ENCODE peak calls at places on chromosomes 2 and 18, in eight cellular contexts. One of them, this sample, is unnamed.

GRCh38 chr18:76518073-76518472 is 23.0 kb upstream of the ZNF516 start:
- DNase-seq in HepG2: no peak
- DNase-seq in endothelial cell: no peak
- DNase-seq in osteocyte: no peak
- DNase-seq in upper lobe of right lung: no peak
- DNase-seq in testis: no peak
- DNase-seq in neural progenitor cell: peak
- DNase-seq in foreskin fibroblast: no peak
- DNase-seq in this sample: no peak

GRCh38 chr18:54883816-54884604 is 55.7 kb downstream of the RAB27B start:
- DNase-seq in HepG2: no peak
- DNase-seq in endothelial cell: no peak
- DNase-seq in osteocyte: no peak
- DNase-seq in upper lobe of right lung: no peak
- DNase-seq in testis: no peak
- DNase-seq in neural progenitor cell: no peak
- DNase-seq in foreskin fibroblast: peak
- DNase-seq in this sample: no peak

GRCh38 chr18:13809521-13810252 is 14.3 kb upstream of the MC5R start:
- DNase-seq in HepG2: no peak
- DNase-seq in endothelial cell: no peak
- DNase-seq in osteocyte: peak
- DNase-seq in upper lobe of right lung: no peak
- DNase-seq in testis: no peak
- DNase-seq in neural progenitor cell: no peak
- DNase-seq in foreskin fibroblast: no peak
- DNase-seq in this sample: no peak

GRCh38 chr18:23106575-23106974 is 28.7 kb upstream of the CABLES1 start:
- DNase-seq in HepG2: peak
- DNase-seq in endothelial cell: no peak
- DNase-seq in osteocyte: peak
- DNase-seq in upper lobe of right lung: no peak
- DNase-seq in testis: no peak
- DNase-seq in neural progenitor cell: no peak
- DNase-seq in foreskin fibroblast: peak
- DNase-seq in this sample: no peak

GRCh38 chr2:217964255-217964654 is 38.5 kb downstream of the TNS1 start:
- DNase-seq in HepG2: no peak
- DNase-seq in endothelial cell: no peak
- DNase-seq in osteocyte: no peak
- DNase-seq in upper lobe of right lung: peak
- DNase-seq in testis: no peak
- DNase-seq in neural progenitor cell: no peak
- DNase-seq in foreskin fibroblast: no peak
- DNase-seq in this sample: no peak

GRCh38 chr2:17543131-17543660 is 2.7 kb downstream of the VSNL1 start:
- DNase-seq in HepG2: no peak
- DNase-seq in endothelial cell: no peak
- DNase-seq in osteocyte: no peak
- DNase-seq in upper lobe of right lung: no peak
- DNase-seq in testis: no peak
- DNase-seq in neural progenitor cell: peak
- DNase-seq in foreskin fibroblast: no peak
- DNase-seq in this sample: no peak

GRCh38 chr2:150639383-150639782 is 151.9 kb upstream of the RND3 start:
- DNase-seq in HepG2: no peak
- DNase-seq in endothelial cell: no peak
- DNase-seq in osteocyte: no peak
- DNase-seq in upper lobe of right lung: no peak
- DNase-seq in testis: no peak
- DNase-seq in neural progenitor cell: no peak
- DNase-seq in foreskin fibroblast: no peak
- DNase-seq in this sample: no peak

GRCh38 chr2:207253946-207254345 is 88.2 kb upstream of the KLF7 start:
- DNase-seq in HepG2: no peak
- DNase-seq in endothelial cell: no peak
- DNase-seq in osteocyte: no peak
- DNase-seq in upper lobe of right lung: no peak
- DNase-seq in testis: no peak
- DNase-seq in neural progenitor cell: no peak
- DNase-seq in foreskin fibroblast: peak
- DNase-seq in this sample: no peak

GRCh38 chr2:11073251-11073650 is 82.0 kb upstream of the SLC66A3 start:
- DNase-seq in HepG2: peak
- DNase-seq in endothelial cell: peak
- DNase-seq in osteocyte: peak
- DNase-seq in upper lobe of right lung: peak
- DNase-seq in testis: peak
- DNase-seq in neural progenitor cell: peak
- DNase-seq in foreskin fibroblast: peak
- DNase-seq in this sample: no peak

GRCh38 chr2:64401501-64401880 is 52.5 kb upstream of the LGALSL start:
- DNase-seq in HepG2: no peak
- DNase-seq in endothelial cell: no peak
- DNase-seq in osteocyte: peak
- DNase-seq in upper lobe of right lung: no peak
- DNase-seq in testis: no peak
- DNase-seq in neural progenitor cell: no peak
- DNase-seq in foreskin fibroblast: no peak
- DNase-seq in this sample: no peak

GRCh38 chr2:64404002-64404731 is 49.8 kb upstream of the LGALSL start:
- DNase-seq in HepG2: peak
- DNase-seq in endothelial cell: peak
- DNase-seq in osteocyte: peak
- DNase-seq in upper lobe of right lung: peak
- DNase-seq in testis: peak
- DNase-seq in neural progenitor cell: peak
- DNase-seq in foreskin fibroblast: peak
- DNase-seq in this sample: peak

GRCh38 chr2:64404743-64405142 is 49.2 kb upstream of the LGALSL start:
- DNase-seq in HepG2: peak
- DNase-seq in endothelial cell: peak
- DNase-seq in osteocyte: peak
- DNase-seq in upper lobe of right lung: peak
- DNase-seq in testis: peak
- DNase-seq in neural progenitor cell: peak
- DNase-seq in foreskin fibroblast: peak
- DNase-seq in this sample: peak

GRCh38 chr2:64403426-64403825 is 50.5 kb upstream of the LGALSL start:
- DNase-seq in HepG2: no peak
- DNase-seq in endothelial cell: peak
- DNase-seq in osteocyte: peak
- DNase-seq in upper lobe of right lung: no peak
- DNase-seq in testis: no peak
- DNase-seq in neural progenitor cell: no peak
- DNase-seq in foreskin fibroblast: no peak
- DNase-seq in this sample: no peak

GRCh38 chr2:64402876-64403275 is 51.1 kb upstream of the LGALSL start:
- DNase-seq in HepG2: no peak
- DNase-seq in endothelial cell: no peak
- DNase-seq in osteocyte: peak
- DNase-seq in upper lobe of right lung: no peak
- DNase-seq in testis: no peak
- DNase-seq in neural progenitor cell: no peak
- DNase-seq in foreskin fibroblast: peak
- DNase-seq in this sample: no peak
- TF ChIP-seq CTCF in HepG2: no peak
- TF ChIP-seq CTCF in endothelial cell: no peak
- TF ChIP-seq CTCF in osteocyte: no peak
- TF ChIP-seq CTCF in upper lobe of right lung: no peak
- TF ChIP-seq CTCF in testis: no peak
- TF ChIP-seq CTCF in neural progenitor cell: no peak
- TF ChIP-seq CTCF in foreskin fibroblast: no peak
- TF ChIP-seq CTCF in this sample: no peak

GRCh38 chr2:39119732-39120520 is 925 bp downstream of the SOS1 start:
- DNase-seq in HepG2: peak
- DNase-seq in endothelial cell: peak
- DNase-seq in osteocyte: peak
- DNase-seq in upper lobe of right lung: peak
- DNase-seq in testis: peak
- DNase-seq in neural progenitor cell: peak
- DNase-seq in foreskin fibroblast: peak
- DNase-seq in this sample: peak
- TF ChIP-seq CTCF in HepG2: peak
- TF ChIP-seq CTCF in endothelial cell: no peak
- TF ChIP-seq CTCF in osteocyte: peak
- TF ChIP-seq CTCF in upper lobe of right lung: peak
- TF ChIP-seq CTCF in testis: no peak
- TF ChIP-seq CTCF in neural progenitor cell: peak
- TF ChIP-seq CTCF in foreskin fibroblast: no peak
- TF ChIP-seq CTCF in this sample: no peak

GRCh38 chr2:64654993-64655666 is 1.4 kb upstream of the SERTAD2 start:
- DNase-seq in HepG2: peak
- DNase-seq in endothelial cell: no peak
- DNase-seq in osteocyte: no peak
- DNase-seq in upper lobe of right lung: no peak
- DNase-seq in testis: no peak
- DNase-seq in neural progenitor cell: no peak
- DNase-seq in foreskin fibroblast: peak
- DNase-seq in this sample: no peak
- TF ChIP-seq CTCF in HepG2: peak
- TF ChIP-seq CTCF in endothelial cell: peak
- TF ChIP-seq CTCF in osteocyte: peak
- TF ChIP-seq CTCF in upper lobe of right lung: peak
- TF ChIP-seq CTCF in testis: no peak
- TF ChIP-seq CTCF in neural progenitor cell: peak
- TF ChIP-seq CTCF in foreskin fibroblast: peak
- TF ChIP-seq CTCF in this sample: peak

GRCh38 chr2:117169036-117169765 is 645.3 kb upstream of the DDX18 start:
- DNase-seq in HepG2: no peak
- DNase-seq in endothelial cell: no peak
- DNase-seq in osteocyte: no peak
- DNase-seq in upper lobe of right lung: no peak
- DNase-seq in testis: no peak
- DNase-seq in neural progenitor cell: no peak
- DNase-seq in foreskin fibroblast: no peak
- DNase-seq in this sample: no peak

GRCh38 chr2:117170897-117171296 is 643.6 kb upstream of the DDX18 start:
- DNase-seq in HepG2: no peak
- DNase-seq in endothelial cell: no peak
- DNase-seq in osteocyte: no peak
- DNase-seq in upper lobe of right lung: no peak
- DNase-seq in testis: no peak
- DNase-seq in neural progenitor cell: no peak
- DNase-seq in foreskin fibroblast: no peak
- DNase-seq in this sample: no peak
- TF ChIP-seq CTCF in HepG2: no peak
- TF ChIP-seq CTCF in endothelial cell: no peak
- TF ChIP-seq CTCF in osteocyte: no peak
- TF ChIP-seq CTCF in upper lobe of right lung: no peak
- TF ChIP-seq CTCF in testis: no peak
- TF ChIP-seq CTCF in neural progenitor cell: no peak
- TF ChIP-seq CTCF in foreskin fibroblast: no peak
- TF ChIP-seq CTCF in this sample: no peak

DNA sequence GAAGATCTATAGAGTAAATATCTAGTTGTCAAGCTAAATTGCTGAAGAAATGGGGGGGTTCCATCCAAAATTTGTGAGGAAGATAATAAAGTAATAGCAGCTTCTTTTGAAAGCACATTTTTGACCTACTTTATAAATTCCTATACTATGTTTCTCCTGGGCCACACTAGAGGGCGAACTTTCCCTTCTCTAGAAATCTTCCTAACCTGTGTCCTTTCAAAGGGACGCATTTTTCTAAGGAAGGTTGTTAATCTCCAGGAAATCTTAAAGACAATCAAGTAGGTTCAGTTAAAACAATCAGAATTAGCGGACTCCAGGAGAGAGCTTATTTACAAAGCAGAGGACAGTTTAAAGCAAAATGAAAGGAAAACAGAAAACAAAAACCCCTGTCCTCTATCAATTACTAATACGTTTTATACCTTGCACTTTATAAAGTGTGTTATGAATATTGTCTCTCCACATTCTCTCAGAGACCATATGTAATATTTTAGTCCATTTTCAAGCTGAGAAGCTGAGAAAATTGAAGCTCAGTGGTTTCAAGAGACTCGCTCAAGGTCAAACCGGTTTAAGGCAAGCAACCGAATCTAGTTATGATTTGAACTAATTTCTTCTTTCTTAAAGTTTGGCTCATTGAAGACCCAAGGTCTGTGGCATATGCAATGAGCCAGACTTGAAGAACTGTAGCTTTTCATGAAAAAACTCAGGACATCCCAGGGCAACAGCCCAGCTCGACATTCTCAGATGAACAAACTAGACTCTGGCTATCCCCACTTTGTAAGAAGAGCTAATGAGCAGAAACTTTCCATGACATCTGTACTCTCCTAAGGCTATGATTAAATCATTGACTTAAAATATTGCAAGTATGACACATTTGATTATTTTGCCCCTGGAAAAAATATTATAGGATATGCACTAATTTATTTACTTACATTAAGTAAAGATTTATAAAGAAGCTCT is 273.6 kb downstream of the PAX3 start:
- DNase-seq in HepG2: peak
- DNase-seq in endothelial cell: peak
- DNase-seq in osteocyte: no peak
- DNase-seq in upper lobe of right lung: no peak
- DNase-seq in testis: peak
- DNase-seq in neural progenitor cell: peak
- DNase-seq in foreskin fibroblast: peak
- DNase-seq in this sample: no peak
- TF ChIP-seq CTCF in HepG2: peak
- TF ChIP-seq CTCF in endothelial cell: peak
- TF ChIP-seq CTCF in osteocyte: peak
- TF ChIP-seq CTCF in upper lobe of right lung: peak
- TF ChIP-seq CTCF in testis: no peak
- TF ChIP-seq CTCF in neural progenitor cell: peak
- TF ChIP-seq CTCF in foreskin fibroblast: peak
- TF ChIP-seq CTCF in this sample: peak

GRCh38 chr2:140892429-140892828 is 1238.4 kb downstream of the LRP1B start:
- DNase-seq in HepG2: no peak
- DNase-seq in endothelial cell: no peak
- DNase-seq in osteocyte: no peak
- DNase-seq in upper lobe of right lung: no peak
- DNase-seq in testis: no peak
- DNase-seq in neural progenitor cell: no peak
- DNase-seq in foreskin fibroblast: peak
- DNase-seq in this sample: no peak

GRCh38 chr2:140893685-140894084 is 1237.1 kb downstream of the LRP1B start:
- DNase-seq in HepG2: no peak
- DNase-seq in endothelial cell: no peak
- DNase-seq in osteocyte: no peak
- DNase-seq in upper lobe of right lung: no peak
- DNase-seq in testis: no peak
- DNase-seq in neural progenitor cell: no peak
- DNase-seq in foreskin fibroblast: peak
- DNase-seq in this sample: no peak

GRCh38 chr2:140892911-140893637 is 1237.7 kb downstream of the LRP1B start:
- DNase-seq in HepG2: no peak
- DNase-seq in endothelial cell: no peak
- DNase-seq in osteocyte: no peak
- DNase-seq in upper lobe of right lung: no peak
- DNase-seq in testis: no peak
- DNase-seq in neural progenitor cell: no peak
- DNase-seq in foreskin fibroblast: peak
- DNase-seq in this sample: no peak

GRCh38 chr2:140895378-140895777 is 1235.4 kb downstream of the LRP1B start:
- DNase-seq in HepG2: no peak
- DNase-seq in endothelial cell: no peak
- DNase-seq in osteocyte: no peak
- DNase-seq in upper lobe of right lung: no peak
- DNase-seq in testis: no peak
- DNase-seq in neural progenitor cell: peak
- DNase-seq in foreskin fibroblast: no peak
- DNase-seq in this sample: no peak

GRCh38 chr2:140891614-140892212 is 1239.1 kb downstream of the LRP1B start:
- DNase-seq in HepG2: no peak
- DNase-seq in endothelial cell: no peak
- DNase-seq in osteocyte: no peak
- DNase-seq in upper lobe of right lung: no peak
- DNase-seq in testis: no peak
- DNase-seq in neural progenitor cell: no peak
- DNase-seq in foreskin fibroblast: no peak
- DNase-seq in this sample: no peak
- TF ChIP-seq CTCF in HepG2: no peak
- TF ChIP-seq CTCF in endothelial cell: peak
- TF ChIP-seq CTCF in osteocyte: peak
- TF ChIP-seq CTCF in upper lobe of right lung: no peak
- TF ChIP-seq CTCF in testis: no peak
- TF ChIP-seq CTCF in neural progenitor cell: peak
- TF ChIP-seq CTCF in foreskin fibroblast: no peak
- TF ChIP-seq CTCF in this sample: peak